ENCODE peak calls at places on chromosome 22, in five cellular contexts. U is psoas muscle; P is stimulated activated CD8-positive, alpha-beta memory T cell treated with anti-CD3 and anti-CD28 coated beads, Interleukin-15, amount 100 ng/mL, for 1 hour; N is activated T-cell treated with anti-CD3 and anti-CD28 coated beads, Interleukin-2, amount 50 U/mL, for 1 hour; L is cardiac fibroblast. D is an unnamed sample.

GRCh38 chr22:22684605-22685561 is 40.5 kb downstream of the GGTLC2 start:
- DNase-seq in U (no peak), P (no peak), N (no peak), L (peak), D (peak)

GRCh38 chr22:21802673-21803072 is 64.8 kb downstream of the MAPK1 start:
- DNase-seq in U (no peak), P (no peak), N (no peak), L (no peak), D (no peak)

GRCh38 chr22:18091478-18091877 is 13.7 kb downstream of the PEX26 start:
- DNase-seq in U (no peak), P (no peak), N (no peak), L (peak), D (no peak)

GRCh38 chr22:17501679-17502285 is 61.5 kb upstream of the SLC25A18 start:
- DNase-seq in U (no peak), P (no peak), N (no peak), L (peak), D (peak)

GRCh38 chr22:19132153-19132552 is 1.0 kb downstream of the TSSK2 start:
- DNase-seq in U (no peak), P (no peak), N (no peak), L (no peak), D (no peak)

GRCh38 chr22:27220349-27220748 is 563.0 kb downstream of the MIAT start:
- DNase-seq in U (peak), P (no peak), N (no peak), L (peak), D (peak)

GRCh38 chr22:19605508-19606331 is 81.5 kb upstream of the CLDN5 start:
- DNase-seq in U (peak), P (no peak), N (no peak), L (no peak), D (no peak)

GRCh38 chr22:47631571-47632102 is 869.2 kb downstream of the TBC1D22A start:
- DNase-seq in U (no peak), P (no peak), N (no peak), L (no peak), D (no peak)

GRCh38 chr22:40694409-40694808 is 15.1 kb downstream of the MCHR1 start:
- DNase-seq in U (no peak), P (no peak), N (no peak), L (no peak), D (peak)

GRCh38 chr22:30829901-30830550 is 135.4 kb downstream of the OSBP2 start:
- DNase-seq in U (no peak), P (no peak), N (no peak), L (peak), D (peak)

GRCh38 chr22:50542416-50542927 is 3.2 kb upstream of the KLHDC7B start:
- DNase-seq in U (no peak), P (no peak), N (no peak), L (peak), D (no peak)

GRCh38 chr22:49918911-49919881 is 762 bp downstream of the CRELD2 start:
- DNase-seq in U (no peak), P (no peak), N (no peak), L (no peak), D (no peak)

GRCh38 chr22:50030315-50031188 is 18.0 kb upstream of the IL17REL start:
- DNase-seq in U (peak), P (peak), N (peak), L (peak), D (peak)

GRCh38 chr22:22394589-22394988 is 114.0 kb downstream of the ZNF280B start:
- DNase-seq in U (no peak), P (no peak), N (no peak), L (no peak), D (no peak)

GRCh38 chr22:23862103-23862502 is 4.4 kb downstream of the SLC2A11 start:
- DNase-seq in U (no peak), P (no peak), N (no peak), L (peak), D (no peak)

GRCh38 chr22:22397292-22397870 is 111.2 kb downstream of the ZNF280B start:
- DNase-seq in U (peak), P (no peak), N (no peak), L (peak), D (no peak)

GRCh38 chr22:47054231-47055072 is 292.0 kb downstream of the TBC1D22A start:
- DNase-seq in U (no peak), P (no peak), N (no peak), L (no peak), D (no peak)

GRCh38 chr22:46965552-46966494 is 203.4 kb downstream of the TBC1D22A start:
- DNase-seq in U (no peak), P (no peak), N (no peak), L (peak), D (no peak)

GRCh38 chr22:44190381-44190976 is 9.8 kb downstream of the PARVG start:
- DNase-seq in U (no peak), P (no peak), N (no peak), L (no peak), D (no peak)

GRCh38 chr22:17035246-17035645 is 27.2 kb upstream of the GAB4 start:
- DNase-seq in U (no peak), P (no peak), N (no peak), L (no peak), D (no peak)

GRCh38 chr22:49783036-49783746 is 44.5 kb downstream of the BRD1 start:
- DNase-seq in U (peak), P (no peak), N (no peak), L (no peak), D (no peak)

GRCh38 chr22:49779853-49780271 is 47.8 kb downstream of the BRD1 start:
- DNase-seq in U (peak), P (no peak), N (no peak), L (no peak), D (no peak)

GRCh38 chr22:48651036-48651890 is 1176.4 kb downstream of the BRD1 start:
- DNase-seq in U (no peak), P (no peak), N (no peak), L (no peak), D (no peak)

D was measured in astrocyte of the cerebellum.